ENCODE peak calls at places on chromosomes 2 and 18, in eight cellular contexts. F is HL-60, P is cardiac fibroblast, K is prostate gland, E is nephron progenitor cell, M is MM.1S, V is HFFc6, Y is uterus. I is an unnamed sample.

GRCh38 chr2:115763601-115764000 is 1321.2 kb downstream of the DPP10 start:
- DNase-seq in M (no peak), Y (no peak), E (no peak), P (no peak), V (no peak), F (no peak), K (no peak), I (no peak)

GRCh38 chr2:32095671-32096070 is 32.3 kb downstream of the SPAST start:
- DNase-seq in V (no peak), E (no peak), M (no peak), K (no peak), Y (no peak), P (no peak), F (no peak), I (no peak)

GRCh38 chr2:150485114-150485870 is 2.2 kb downstream of the RND3 start:
- DNase-seq in F (no peak), Y (peak), V (peak), K (peak), E (peak), P (peak), M (peak), I (no peak)

GRCh38 chr2:1854747-1855146 is 110.4 kb upstream of the PXDN start:
- DNase-seq in Y (no peak), M (no peak), K (no peak), F (no peak), V (no peak), E (peak), P (peak), I (no peak)

GRCh38 chr2:23532311-23533013 is 147.5 kb downstream of the KLHL29 start:
- DNase-seq in K (peak), M (no peak), E (no peak), V (no peak), P (no peak), F (no peak), Y (peak), I (no peak)

GRCh38 chr2:176445831-176446433 is 176.7 kb downstream of the MTX2 start:
- DNase-seq in K (peak), P (no peak), Y (no peak), V (peak), F (no peak), E (no peak), M (no peak), I (no peak)

GRCh38 chr18:34222396-34223163 is 2.1 kb downstream of the NOL4 start:
- DNase-seq in P (peak), E (peak), V (no peak), Y (no peak), M (peak), F (no peak), K (no peak), I (no peak)

GRCh38 chr18:79685281-79685680 is 5.7 kb downstream of the CTDP1 start:
- DNase-seq in F (no peak), M (no peak), K (no peak), V (no peak), Y (no peak), P (no peak), E (no peak), I (no peak)

GRCh38 chr18:3458952-3459853 is 9.2 kb downstream of the TGIF1 start:
- DNase-seq in V (peak), P (peak), E (no peak), M (no peak), F (no peak), Y (no peak), K (no peak), I (no peak)

GRCh38 chr2:62354771-62355550 is 151.0 kb downstream of the TMEM17 start:
- DNase-seq in V (no peak), M (no peak), E (no peak), F (no peak), P (no peak), Y (no peak), K (no peak), I (no peak)

GRCh38 chr18:52499646-52500045 is 159.6 kb downstream of the DCC start:
- DNase-seq in Y (no peak), K (no peak), F (no peak), V (no peak), M (no peak), P (no peak), E (no peak), I (no peak)

GRCh38 chr18:3790702-3791101 is 340.7 kb downstream of the TGIF1 start:
- DNase-seq in F (no peak), Y (peak), K (no peak), M (no peak), E (peak), P (peak), V (no peak), I (no peak)

GRCh38 chr2:65057391-65058052 is 1.3 kb downstream of the CEP68 start:
- DNase-seq in M (no peak), Y (no peak), V (no peak), K (no peak), F (no peak), P (peak), E (no peak), I (no peak)

GRCh38 chr2:216700088-216700567 is 4.8 kb upstream of the IGFBP5 start:
- DNase-seq in M (no peak), Y (no peak), V (no peak), E (no peak), K (no peak), P (no peak), F (no peak), I (no peak)

GRCh38 chr2:59786684-59787083 is 766.8 kb downstream of the BCL11A start:
- DNase-seq in E (no peak), P (no peak), K (no peak), F (no peak), M (no peak), Y (no peak), V (no peak), I (no peak)

GRCh38 chr2:38037325-38037724 is 38.6 kb downstream of the CYP1B1 start:
- DNase-seq in E (no peak), Y (no peak), P (peak), M (no peak), F (no peak), K (no peak), V (no peak), I (no peak)

GRCh38 chr2:14587119-14587518 is 45.4 kb upstream of the LRATD1 start:
- DNase-seq in M (no peak), Y (no peak), P (no peak), V (peak), K (no peak), E (no peak), F (no peak), I (no peak)

GRCh38 chr18:62954341-62954740 is 239.0 kb downstream of the PHLPP1 start:
- DNase-seq in Y (no peak), M (no peak), K (no peak), V (no peak), P (no peak), F (no peak), E (no peak), I (no peak)

GRCh38 chr2:106296182-106296815 is 102.2 kb upstream of the UXS1 start:
- DNase-seq in E (no peak), V (no peak), Y (no peak), F (no peak), P (no peak), M (no peak), K (no peak), I (no peak)

GRCh38 chr2:141641462-141641861 is 489.4 kb downstream of the LRP1B start:
- DNase-seq in M (no peak), F (no peak), Y (no peak), E (no peak), K (no peak), P (peak), V (no peak), I (no peak)

GRCh38 chr18:41073372-41073954 is 881.6 kb upstream of the PIK3C3 start:
- DNase-seq in P (peak), E (no peak), K (no peak), V (peak), F (no peak), M (no peak), Y (no peak), I (no peak)

GRCh38 chr2:226963528-226963927 is 127.7 kb downstream of the RHBDD1 start:
- DNase-seq in K (no peak), Y (no peak), M (no peak), E (no peak), V (peak), F (no peak), P (peak), I (no peak)

GRCh38 chr2:190722061-190722759 is 73.3 kb downstream of the NAB1 start:
- DNase-seq in V (no peak), Y (no peak), K (no peak), M (no peak), E (no peak), F (no peak), P (no peak), I (no peak)

GRCh38 chr2:240644171-240644651 is 18.9 kb downstream of the GPR35 start:
- DNase-seq in Y (peak), K (no peak), E (no peak), F (no peak), P (no peak), V (no peak), M (no peak), I (no peak)

GRCh38 chr2:99672766-99673375 is 183.1 kb upstream of the REV1 start:
- DNase-seq in F (no peak), K (no peak), P (no peak), V (no peak), M (no peak), Y (no peak), E (peak), I (no peak)

GRCh38 chr2:132642415-132642814 is 27.6 kb downstream of the LYPD1 start:
- DNase-seq in M (no peak), V (no peak), E (no peak), F (no peak), Y (no peak), P (no peak), K (no peak), I (no peak)

GRCh38 chr2:240785424-240786335 is 34.3 kb downstream of the KIF1A start:
- DNase-seq in F (no peak), V (no peak), K (no peak), Y (no peak), P (no peak), E (peak), M (no peak), I (no peak)

GRCh38 chr2:186503827-186504606 is 18.0 kb downstream of the ZC3H15 start:
- DNase-seq in F (no peak), M (no peak), E (no peak), Y (no peak), V (no peak), K (no peak), P (peak), I (no peak)

GRCh38 chr2:85706063-85706462 is 11.9 kb downstream of the GNLY start:
- DNase-seq in Y (no peak), M (no peak), E (no peak), F (no peak), V (no peak), P (no peak), K (no peak), I (no peak)

GRCh38 chr2:29850794-29851193 is 70.6 kb downstream of the ALK start:
- DNase-seq in P (no peak), Y (no peak), E (no peak), F (no peak), V (no peak), M (no peak), K (no peak), I (no peak)

GRCh38 chr18:73645175-73645715 is 502.4 kb downstream of the FBXO15 start:
- DNase-seq in P (no peak), V (peak), F (no peak), Y (no peak), M (no peak), K (no peak), E (no peak), I (no peak)
- TF ChIP-seq CTCF in P (no peak), V (no peak), F (no peak), Y (no peak), M (no peak), K (no peak), E (no peak), I (no peak)

DNA sequence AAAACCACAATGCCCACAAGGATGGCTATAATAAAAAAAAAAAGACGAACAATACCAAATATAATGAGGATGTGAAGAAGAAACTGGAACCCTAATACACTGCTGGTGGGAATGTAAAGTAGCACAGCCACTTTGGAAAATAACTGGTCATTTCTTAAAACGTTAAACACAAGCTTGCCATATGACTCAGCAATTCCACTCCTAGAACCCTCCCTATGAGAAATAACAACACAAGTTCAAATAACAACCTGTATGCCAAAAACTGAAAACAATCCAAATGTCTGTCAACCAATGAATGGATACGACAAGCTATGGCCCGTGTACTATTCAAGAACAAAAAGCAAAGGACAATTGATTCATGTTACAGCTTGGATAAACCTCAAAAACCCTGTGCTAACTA is 7.0 kb upstream of the ALPK2 start:
- DNase-seq in Y (no peak), P (peak), K (no peak), M (no peak), F (no peak), V (peak), E (no peak), I (peak)
- TF ChIP-seq CTCF in Y (no peak), P (no peak), K (no peak), M (no peak), F (no peak), V (peak), E (no peak), I (no peak)

DNA sequence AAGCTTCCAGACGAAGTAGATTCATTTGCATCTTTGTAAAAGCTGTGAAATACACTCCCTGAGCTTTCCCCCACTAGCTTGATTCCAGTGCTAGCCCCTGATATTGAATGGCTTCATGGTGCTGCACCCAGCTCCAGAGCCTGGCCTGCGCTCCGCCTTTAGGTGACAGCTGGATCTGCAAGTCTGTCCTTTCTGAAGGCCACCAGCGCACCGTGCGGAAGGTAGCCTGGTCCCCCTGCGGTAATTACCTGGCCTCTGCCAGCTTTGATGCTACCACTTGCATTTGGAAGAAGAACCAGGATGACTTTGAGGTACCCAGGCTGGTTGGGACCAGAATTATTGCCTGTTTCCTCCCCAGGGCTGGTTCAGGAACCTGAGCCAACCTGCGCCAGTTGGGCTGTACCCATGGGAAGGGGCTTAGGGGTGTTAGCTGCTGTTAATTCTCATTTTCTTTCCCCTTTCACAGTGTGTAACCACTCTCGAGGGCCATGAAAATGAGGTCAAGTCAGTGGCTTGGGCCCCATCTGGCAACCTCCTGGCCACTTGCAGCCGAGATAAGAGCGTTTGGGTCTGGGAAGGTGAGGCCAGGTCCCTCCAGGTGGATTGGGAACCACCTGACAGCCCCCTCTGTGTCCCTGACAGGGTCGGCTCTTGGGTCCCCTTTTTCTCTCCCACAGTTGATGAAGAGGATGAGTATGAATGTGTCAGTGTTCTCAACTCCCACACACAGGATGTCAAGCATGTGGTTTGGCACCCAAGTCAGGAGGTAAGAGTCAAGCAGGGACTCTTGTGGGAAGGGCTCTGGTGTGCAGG is 1.3 kb downstream of the CIAO1 start:
- DNase-seq in Y (no peak), E (peak), F (no peak), M (peak), K (no peak), V (peak), P (peak), I (no peak)
- TF ChIP-seq CTCF in Y (no peak), E (peak), F (peak), M (peak), K (no peak), V (peak), P (peak), I (peak)

GRCh38 chr2:25309402-25309801 is 32.3 kb downstream of the DNMT3A start:
- DNase-seq in M (peak), Y (no peak), V (peak), F (no peak), P (peak), E (peak), K (no peak), I (no peak)
- TF ChIP-seq CTCF in M (peak), Y (peak), V (peak), F (peak), P (peak), E (peak), K (peak), I (peak)

GRCh38 chr18:33020877-33021276 is 248.1 kb upstream of the KLHL14 start:
- DNase-seq in E (no peak), Y (no peak), V (no peak), P (no peak), F (no peak), M (no peak), K (no peak), I (no peak)
- TF ChIP-seq CTCF in E (no peak), Y (no peak), V (no peak), P (no peak), F (no peak), M (no peak), K (no peak), I (no peak)

DNA sequence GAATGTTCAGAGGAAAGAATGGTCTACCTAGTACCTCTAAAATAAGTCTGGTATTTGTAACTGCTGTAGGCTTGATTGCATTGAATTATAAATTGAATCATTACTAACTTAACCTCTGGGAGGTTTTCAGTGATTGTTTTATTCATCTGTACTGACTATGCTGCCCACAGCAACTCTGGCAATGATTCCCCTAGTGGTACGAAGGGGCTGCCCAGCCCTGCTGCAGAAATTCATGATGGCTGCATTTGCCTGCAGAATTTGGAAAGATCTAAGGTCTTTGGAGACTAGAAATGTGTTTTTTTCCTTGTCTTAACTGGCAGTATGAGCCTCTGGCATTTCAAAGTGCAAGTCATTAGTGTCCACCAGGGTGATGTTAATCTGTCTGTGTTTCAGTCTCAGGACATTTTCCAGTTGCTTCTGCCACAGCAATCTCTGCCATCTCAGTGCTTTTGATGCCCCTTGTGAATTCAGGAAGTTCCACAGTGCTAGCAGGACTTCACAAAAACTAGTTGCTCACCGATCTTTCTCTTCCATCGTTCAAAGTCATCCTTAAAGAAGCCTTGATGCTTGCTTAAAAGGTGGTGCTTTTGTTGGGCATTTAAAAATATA is 13.5 kb upstream of the LRPPRC start:
- DNase-seq in F (no peak), K (no peak), P (no peak), V (no peak), M (no peak), E (no peak), Y (no peak), I (no peak)
- TF ChIP-seq CTCF in F (no peak), K (no peak), P (no peak), V (peak), M (no peak), E (no peak), Y (no peak), I (no peak)

DNA sequence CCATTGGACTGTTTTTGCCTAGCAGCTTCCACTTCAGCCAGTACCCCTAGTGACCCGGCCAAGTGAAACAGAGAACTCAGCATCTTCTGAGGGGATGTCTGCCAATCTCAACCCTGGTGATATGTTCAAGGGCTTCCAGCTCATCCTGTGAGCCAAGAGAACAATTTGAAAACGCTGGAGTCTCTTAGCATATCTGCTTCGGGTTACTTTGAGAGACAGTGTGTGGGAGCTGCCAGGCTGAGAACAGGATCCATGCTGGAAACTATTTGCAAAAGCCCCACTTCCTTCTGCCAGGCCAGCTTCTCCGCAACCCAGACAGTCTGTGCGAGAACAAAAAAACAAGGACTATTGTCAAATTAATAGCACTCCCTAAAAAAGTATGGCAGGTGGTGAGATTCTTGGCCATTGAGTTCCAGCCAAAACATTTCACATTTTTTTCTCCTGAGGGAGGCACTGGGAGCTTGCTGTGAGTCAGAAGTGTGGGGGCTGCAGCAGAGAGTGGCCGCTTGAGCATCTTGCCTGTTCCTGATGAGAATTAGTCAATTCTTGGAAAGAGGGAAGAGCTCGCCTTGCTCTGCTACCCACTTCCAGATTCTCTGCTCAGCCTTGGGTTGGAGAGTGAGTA is 395.6 kb upstream of the TRIB2 start:
- DNase-seq in P (peak), K (no peak), E (no peak), F (no peak), V (peak), M (no peak), Y (peak), I (peak)
- TF ChIP-seq CTCF in P (no peak), K (no peak), E (no peak), F (no peak), V (peak), M (no peak), Y (peak), I (peak)

DNA sequence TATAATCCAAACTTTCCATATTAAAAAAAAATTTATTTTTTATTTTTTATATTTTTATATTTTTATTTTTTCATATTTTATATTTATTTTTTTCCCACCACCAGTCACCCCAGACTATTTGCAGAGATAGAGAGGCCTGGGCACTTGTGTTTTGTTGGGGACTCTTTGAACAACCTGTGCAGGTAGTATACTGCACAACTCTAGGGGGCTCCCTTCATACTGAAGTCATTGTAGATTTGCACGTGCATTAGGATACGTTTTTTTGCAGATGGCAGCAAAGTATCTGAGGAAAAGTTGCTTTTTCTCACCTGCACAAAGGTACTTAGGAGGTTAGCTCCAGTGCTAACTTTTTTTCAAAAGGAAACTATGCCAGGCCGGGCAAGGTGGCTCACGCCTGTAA is 73.9 kb upstream of the TANC1 start:
- DNase-seq in M (no peak), F (no peak), V (no peak), Y (no peak), P (no peak), K (no peak), E (no peak), I (no peak)
- TF ChIP-seq CTCF in M (no peak), F (no peak), V (peak), Y (no peak), P (no peak), K (no peak), E (no peak), I (no peak)